ENCODE peak calls at places on chromosomes 13 and 19, in five cellular contexts. U is breast epithelium, H is A549, W is adrenal gland, I is vagina. Y is an unnamed sample.
A peak's percentile ranks its signal among the peaks of the same experiment; 100 is the strongest.

GRCh38 chr13:111505175-111505777 is 184.8 kb downstream of the TEX29 start:
- DNase-seq in U (no peak), H (peak; percentile 18), W (no peak), I (no peak), Y (no peak)

GRCh38 chr13:26255717-26256277 is 1.9 kb downstream of the CDK8 start:
- DNase-seq in U (no peak), H (no peak), W (no peak), I (no peak), Y (no peak)

GRCh38 chr13:52739468-52740071 is at the start of gene CNMD:
- DNase-seq in U (no peak), H (no peak), W (no peak), I (no peak), Y (no peak)

GRCh38 chr19:14614099-14614412 is 31.2 kb downstream of the CLEC17A start:
- DNase-seq in U (no peak), H (no peak), W (no peak), I (no peak), Y (peak; percentile 13)

GRCh38 chr19:34480971-34481821 is at the start of gene WTIP:
- DNase-seq in U (peak; percentile 52), H (peak; percentile 82), W (peak; percentile 73), I (no peak), Y (peak; percentile 32)

GRCh38 chr13:100668408-100668807 is 6.2 kb downstream of the TMTC4 start:
- DNase-seq in U (no peak), H (no peak), W (no peak), I (no peak), Y (no peak)

GRCh38 chr13:85698236-85698635 is 101.0 kb downstream of the SLITRK6 start:
- DNase-seq in U (no peak), H (no peak), W (no peak), I (no peak), Y (no peak)

GRCh38 chr19:48918801-48919247 is 14.7 kb upstream of the DHDH start:
- DNase-seq in U (no peak), H (no peak), W (no peak), I (no peak), Y (no peak)

GRCh38 chr19:10419646-10420443 is 493 bp upstream of the PDE4A start:
- DNase-seq in U (no peak), H (peak; percentile 70), W (no peak), I (no peak), Y (no peak)

GRCh38 chr19:648305-648704 is 8.6 kb downstream of the FGF22 start:
- DNase-seq in U (no peak), H (no peak), W (no peak), I (no peak), Y (no peak)

GRCh38 chr19:35061583-35062373 is 20.3 kb downstream of the HPN start:
- DNase-seq in U (no peak), H (no peak), W (no peak), I (no peak), Y (no peak)

GRCh38 chr13:50713849-50714248 is 129.6 kb downstream of the DLEU7 start:
- DNase-seq in U (no peak), H (no peak), W (peak; percentile 39), I (no peak), Y (peak; percentile 25)

GRCh38 chr19:46818812-46819211 is 30.4 kb upstream of the SLC1A5 start:
- DNase-seq in U (no peak), H (no peak), W (no peak), I (no peak), Y (no peak)

GRCh38 chr19:10431943-10432735 is 11.8 kb downstream of the PDE4A start:
- DNase-seq in U (no peak), H (no peak), W (peak; percentile 65), I (no peak), Y (peak; percentile 88)

GRCh38 chr13:102089177-102089576 is 312.7 kb downstream of the FGF14 start:
- DNase-seq in U (no peak), H (no peak), W (no peak), I (no peak), Y (no peak)

GRCh38 chr19:7152568-7152967 is 83.1 kb downstream of the ZNF557 start:
- DNase-seq in U (no peak), H (no peak), W (no peak), I (no peak), Y (no peak)

GRCh38 chr19:31348416-31349159 is 648 bp downstream of the TSHZ3 start:
- DNase-seq in U (no peak), H (no peak), W (peak; percentile 30), I (no peak), Y (no peak)

GRCh38 chr13:69389899-69390298 is 717.7 kb upstream of the ATXN8OS start:
- DNase-seq in U (no peak), H (no peak), W (no peak), I (no peak), Y (no peak)

GRCh38 chr19:52070496-52070895 is 21.9 kb upstream of the ZNF432 start:
- DNase-seq in U (no peak), H (no peak), W (no peak), I (no peak), Y (no peak)

GRCh38 chr19:11096210-11096841 is 7.1 kb downstream of the LDLR start:
- DNase-seq in U (no peak), H (no peak), W (peak; percentile 75), I (no peak), Y (no peak)

GRCh38 chr19:30330266-30330665 is 41.9 kb upstream of the ZNF536 start:
- DNase-seq in U (no peak), H (no peak), W (no peak), I (no peak), Y (no peak)

GRCh38 chr19:16293133-16294085 is 31.2 kb upstream of the KLF2 start:
- DNase-seq in U (peak; percentile 62), H (peak; percentile 71), W (peak; percentile 82), I (no peak), Y (no peak)

GRCh38 chr13:51618626-51619025 is 34.4 kb downstream of the WDFY2 start:
- DNase-seq in U (peak; percentile 65), H (no peak), W (no peak), I (no peak), Y (no peak)

GRCh38 chr13:67390462-67391093 is 160.4 kb upstream of the PCDH9 start:
- DNase-seq in U (no peak), H (no peak), W (no peak), I (no peak), Y (no peak)

GRCh38 chr13:33016414-33017409 is at the start of gene KL:
- DNase-seq in U (no peak), H (no peak), W (no peak), I (no peak), Y (peak; percentile 61)

GRCh38 chr19:6828698-6829633 is 56.5 kb downstream of the VAV1 start:
- DNase-seq in U (no peak), H (peak; percentile 78), W (no peak), I (no peak), Y (peak; percentile 5)

GRCh38 chr13:74092711-74093110 is 41.5 kb downstream of the KLF12 start:
- DNase-seq in U (no peak), H (no peak), W (no peak), I (no peak), Y (no peak)

GRCh38 chr13:44142540-44142867 is 231.1 kb upstream of the SERP2 start:
- DNase-seq in U (no peak), H (peak; percentile 26), W (no peak), I (no peak), Y (peak; percentile 44)

GRCh38 chr13:44141213-44141724 is 232.4 kb upstream of the SERP2 start:
- DNase-seq in U (peak; percentile 27), H (no peak), W (no peak), I (no peak), Y (no peak)

GRCh38 chr13:44142911-44143665 is 230.5 kb upstream of the SERP2 start:
- DNase-seq in U (no peak), H (peak; percentile 45), W (no peak), I (no peak), Y (no peak)

GRCh38 chr13:44140146-44140545 is 233.5 kb upstream of the SERP2 start:
- DNase-seq in U (no peak), H (no peak), W (no peak), I (no peak), Y (peak; percentile 71)

DNA sequence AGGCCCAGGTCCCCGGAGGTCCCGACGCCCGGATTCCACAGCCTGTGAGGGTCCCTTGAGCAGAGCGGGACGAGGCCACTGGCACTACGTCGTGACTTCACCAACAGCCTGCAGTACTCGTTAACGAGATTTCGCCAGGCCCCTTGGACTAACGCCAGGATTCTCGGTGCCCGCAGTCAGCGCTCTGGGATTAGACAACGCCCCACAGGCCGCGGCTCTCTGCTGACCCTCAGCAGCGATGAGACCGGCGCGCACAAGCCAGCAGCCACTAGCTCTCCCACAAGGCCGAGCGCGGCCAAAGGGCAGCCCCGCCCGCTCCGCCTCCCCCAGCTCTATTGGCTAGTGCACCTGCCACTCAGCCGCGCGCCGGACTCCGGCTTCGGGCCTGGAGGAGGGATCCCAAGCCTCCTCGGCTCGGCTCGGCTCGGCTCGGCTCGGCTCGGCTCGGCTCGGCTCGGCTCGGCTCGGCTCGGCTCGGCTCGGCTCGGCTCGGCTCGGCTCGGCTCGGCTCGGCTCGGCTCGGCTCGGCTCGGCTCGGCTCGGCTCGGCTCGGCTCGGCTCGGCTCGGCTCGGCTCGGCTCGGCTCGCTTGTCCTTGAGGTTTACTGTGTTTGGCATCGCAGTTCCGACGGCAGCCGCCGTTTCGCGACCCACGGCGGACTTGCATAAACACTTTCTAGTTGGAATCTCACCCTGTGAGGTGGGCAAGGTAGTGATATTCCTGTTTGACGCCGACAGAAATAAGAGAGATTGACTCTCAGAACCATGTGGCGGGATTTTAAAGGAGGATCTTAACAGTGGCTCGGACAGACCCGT is 231.7 kb upstream of the SERP2 start:
- DNase-seq in U (peak; percentile 97), H (peak; percentile 83), W (peak; percentile 98), I (peak; percentile 98), Y (peak; percentile 99)
- TF ChIP-seq CTCF in U (no peak), H (no peak), W (peak; percentile 59), I (no peak), Y (no peak)

GRCh38 chr19:4640247-4641000 is 1.1 kb downstream of the TNFAIP8L1 start:
- DNase-seq in U (no peak), H (no peak), W (no peak), I (no peak), Y (peak; percentile 74)

GRCh38 chr19:4638828-4639530 is at the start of gene TNFAIP8L1:
- DNase-seq in U (peak; percentile 95), H (peak; percentile 92), W (peak; percentile 96), I (no peak), Y (peak; percentile 99)

GRCh38 chr19:4642625-4643024 is 3.3 kb downstream of the TNFAIP8L1 start:
- DNase-seq in U (no peak), H (no peak), W (no peak), I (no peak), Y (no peak)

GRCh38 chr19:4639531-4640246 is 373 bp downstream of the TNFAIP8L1 start:
- DNase-seq in U (no peak), H (no peak), W (no peak), I (no peak), Y (peak; percentile 46)

GRCh38 chr19:4641132-4641531 is 1.8 kb downstream of the TNFAIP8L1 start:
- DNase-seq in U (no peak), H (no peak), W (no peak), I (no peak), Y (no peak)
- H3K4me1 ChIP-seq in U (no peaks in the 10 kb centered on the region), H (peaks cover 11% of the 10 kb centered on the region), W (peaks cover 6% of the 10 kb centered on the region), I (peaks cover 42% of the 10 kb centered on the region), Y (peaks cover 19% of the 10 kb centered on the region)

GRCh38 chr19:3699071-3699740 is 1.1 kb downstream of the PIP5K1C start:
- DNase-seq in U (no peak), H (no peak), W (peak; percentile 59), I (no peak), Y (peak; percentile 59)
- TF ChIP-seq CTCF in U (no peak), H (no peak), W (no peak), I (no peak), Y (no peak)

GRCh38 chr13:34777914-34778303 is 164.2 kb upstream of the NBEA start:
- DNase-seq in U (no peak), H (no peak), W (no peak), I (no peak), Y (no peak)
- H3K4me1 ChIP-seq in U (no peaks in the 10 kb centered on the region), H (no peaks in the 10 kb centered on the region), W (no peaks in the 10 kb centered on the region), I (no peaks in the 10 kb centered on the region), Y (no peaks in the 10 kb centered on the region)

GRCh38 chr19:33311326-33311682 is 9.0 kb upstream of the CEBPA start:
- DNase-seq in U (no peak), H (no peak), W (no peak), I (no peak), Y (peak; percentile 65)
- TF ChIP-seq CTCF in U (no peak), H (peak; percentile 48), W (no peak), I (no peak), Y (no peak)

Y was measured in mucosa of descending colon.